ENCODE peak calls at places on chromosomes 1 and 21, in eight cellular contexts. One of them, this sample, is unnamed.

GRCh38 chr1:7538849-7539771 is 232.0 kb upstream of the VAMP3 start:
- DNase-seq in progenitor cell of endocrine pancreas: no peak
- DNase-seq in esophagus muscularis mucosa: no peak
- DNase-seq in neural crest cell: no peak
- DNase-seq in CD8-positive, alpha-beta T cell: no peak
- DNase-seq in IMR-90: no peak
- DNase-seq in H9: no peak
- DNase-seq in cardiac fibroblast: no peak
- DNase-seq in this sample: no peak

GRCh38 chr1:100441651-100442050 is 89.3 kb downstream of the CDC14A start:
- DNase-seq in progenitor cell of endocrine pancreas: no peak
- DNase-seq in esophagus muscularis mucosa: no peak
- DNase-seq in neural crest cell: no peak
- DNase-seq in CD8-positive, alpha-beta T cell: peak; percentile 43
- DNase-seq in IMR-90: no peak
- DNase-seq in H9: no peak
- DNase-seq in cardiac fibroblast: no peak
- DNase-seq in this sample: no peak

GRCh38 chr1:176905648-176906047 is 258.9 kb downstream of the ASTN1 start:
- DNase-seq in progenitor cell of endocrine pancreas: no peak
- DNase-seq in esophagus muscularis mucosa: no peak
- DNase-seq in neural crest cell: no peak
- DNase-seq in CD8-positive, alpha-beta T cell: no peak
- DNase-seq in IMR-90: no peak
- DNase-seq in H9: no peak
- DNase-seq in cardiac fibroblast: no peak
- DNase-seq in this sample: no peak

GRCh38 chr1:198449727-198450433 is 90.6 kb downstream of the ATP6V1G3 start:
- DNase-seq in progenitor cell of endocrine pancreas: no peak
- DNase-seq in esophagus muscularis mucosa: no peak
- DNase-seq in neural crest cell: no peak
- DNase-seq in CD8-positive, alpha-beta T cell: no peak
- DNase-seq in IMR-90: peak; percentile 64
- DNase-seq in H9: no peak
- DNase-seq in cardiac fibroblast: peak; percentile 70
- DNase-seq in this sample: no peak

GRCh38 chr1:192832492-192832891 is 23.7 kb downstream of the RGS2 start:
- DNase-seq in progenitor cell of endocrine pancreas: no peak
- DNase-seq in esophagus muscularis mucosa: no peak
- DNase-seq in neural crest cell: no peak
- DNase-seq in CD8-positive, alpha-beta T cell: no peak
- DNase-seq in IMR-90: no peak
- DNase-seq in H9: no peak
- DNase-seq in cardiac fibroblast: no peak
- DNase-seq in this sample: no peak

GRCh38 chr21:31396399-31396798 is 52.3 kb upstream of the TIAM1 start:
- DNase-seq in progenitor cell of endocrine pancreas: no peak
- DNase-seq in esophagus muscularis mucosa: no peak
- DNase-seq in neural crest cell: no peak
- DNase-seq in CD8-positive, alpha-beta T cell: no peak
- DNase-seq in IMR-90: no peak
- DNase-seq in H9: no peak
- DNase-seq in cardiac fibroblast: no peak
- DNase-seq in this sample: no peak

GRCh38 chr1:184157396-184157747 is 105.8 kb downstream of the TSEN15 start:
- DNase-seq in progenitor cell of endocrine pancreas: no peak
- DNase-seq in esophagus muscularis mucosa: no peak
- DNase-seq in neural crest cell: no peak
- DNase-seq in CD8-positive, alpha-beta T cell: no peak
- DNase-seq in IMR-90: no peak
- DNase-seq in H9: no peak
- DNase-seq in cardiac fibroblast: no peak
- DNase-seq in this sample: no peak

GRCh38 chr1:153375511-153375910 is at the start of gene S100A12:
- DNase-seq in progenitor cell of endocrine pancreas: no peak
- DNase-seq in esophagus muscularis mucosa: no peak
- DNase-seq in neural crest cell: no peak
- DNase-seq in CD8-positive, alpha-beta T cell: no peak
- DNase-seq in IMR-90: peak; percentile 70
- DNase-seq in H9: no peak
- DNase-seq in cardiac fibroblast: peak; percentile 69
- DNase-seq in this sample: no peak

GRCh38 chr21:32307706-32308105 is 9.1 kb downstream of the MRAP start:
- DNase-seq in progenitor cell of endocrine pancreas: no peak
- DNase-seq in esophagus muscularis mucosa: no peak
- DNase-seq in neural crest cell: no peak
- DNase-seq in CD8-positive, alpha-beta T cell: no peak
- DNase-seq in IMR-90: peak; percentile 55
- DNase-seq in H9: no peak
- DNase-seq in cardiac fibroblast: peak; percentile 41
- DNase-seq in this sample: no peak

GRCh38 chr1:150525348-150525747 is 9.8 kb downstream of the FALEC start:
- DNase-seq in progenitor cell of endocrine pancreas: no peak
- DNase-seq in esophagus muscularis mucosa: no peak
- DNase-seq in neural crest cell: no peak
- DNase-seq in CD8-positive, alpha-beta T cell: no peak
- DNase-seq in IMR-90: no peak
- DNase-seq in H9: no peak
- DNase-seq in cardiac fibroblast: no peak
- DNase-seq in this sample: no peak
- TF ChIP-seq CTCF in progenitor cell of endocrine pancreas: no peak
- TF ChIP-seq CTCF in esophagus muscularis mucosa: no peak
- TF ChIP-seq CTCF in neural crest cell: no peak
- TF ChIP-seq CTCF in CD8-positive, alpha-beta T cell: no peak
- TF ChIP-seq CTCF in IMR-90: no peak
- TF ChIP-seq CTCF in H9: no peak
- TF ChIP-seq CTCF in cardiac fibroblast: no peak
- TF ChIP-seq CTCF in this sample: no peak

GRCh38 chr1:214808845-214809460 is 206.0 kb downstream of the CENPF start:
- DNase-seq in progenitor cell of endocrine pancreas: no peak
- DNase-seq in esophagus muscularis mucosa: no peak
- DNase-seq in neural crest cell: no peak
- DNase-seq in CD8-positive, alpha-beta T cell: no peak
- DNase-seq in IMR-90: peak; percentile 62
- DNase-seq in H9: no peak
- DNase-seq in cardiac fibroblast: peak; percentile 61
- DNase-seq in this sample: no peak
- TF ChIP-seq CTCF in progenitor cell of endocrine pancreas: peak; percentile 43
- TF ChIP-seq CTCF in esophagus muscularis mucosa: no peak
- TF ChIP-seq CTCF in neural crest cell: no peak
- TF ChIP-seq CTCF in CD8-positive, alpha-beta T cell: no peak
- TF ChIP-seq CTCF in IMR-90: peak; percentile 57
- TF ChIP-seq CTCF in H9: peak; percentile 69
- TF ChIP-seq CTCF in cardiac fibroblast: peak; percentile 47
- TF ChIP-seq CTCF in this sample: peak; percentile 47

GRCh38 chr1:29489471-29489870 is 253.1 kb downstream of the PTPRU start:
- DNase-seq in progenitor cell of endocrine pancreas: no peak
- DNase-seq in esophagus muscularis mucosa: no peak
- DNase-seq in neural crest cell: no peak
- DNase-seq in CD8-positive, alpha-beta T cell: no peak
- DNase-seq in IMR-90: no peak
- DNase-seq in H9: no peak
- DNase-seq in cardiac fibroblast: no peak
- DNase-seq in this sample: peak; percentile 69

GRCh38 chr1:29488086-29488793 is 251.9 kb downstream of the PTPRU start:
- DNase-seq in progenitor cell of endocrine pancreas: no peak
- DNase-seq in esophagus muscularis mucosa: no peak
- DNase-seq in neural crest cell: no peak
- DNase-seq in CD8-positive, alpha-beta T cell: no peak
- DNase-seq in IMR-90: no peak
- DNase-seq in H9: no peak
- DNase-seq in cardiac fibroblast: no peak
- DNase-seq in this sample: peak; percentile 73

GRCh38 chr1:29487291-29487690 is 251.0 kb downstream of the PTPRU start:
- DNase-seq in progenitor cell of endocrine pancreas: no peak
- DNase-seq in esophagus muscularis mucosa: no peak
- DNase-seq in neural crest cell: no peak
- DNase-seq in CD8-positive, alpha-beta T cell: no peak
- DNase-seq in IMR-90: no peak
- DNase-seq in H9: no peak
- DNase-seq in cardiac fibroblast: no peak
- DNase-seq in this sample: peak; percentile 66

GRCh38 chr1:29488794-29489309 is 252.5 kb downstream of the PTPRU start:
- DNase-seq in progenitor cell of endocrine pancreas: no peak
- DNase-seq in esophagus muscularis mucosa: no peak
- DNase-seq in neural crest cell: no peak
- DNase-seq in CD8-positive, alpha-beta T cell: no peak
- DNase-seq in IMR-90: no peak
- DNase-seq in H9: no peak
- DNase-seq in cardiac fibroblast: no peak
- DNase-seq in this sample: peak; percentile 79

DNA sequence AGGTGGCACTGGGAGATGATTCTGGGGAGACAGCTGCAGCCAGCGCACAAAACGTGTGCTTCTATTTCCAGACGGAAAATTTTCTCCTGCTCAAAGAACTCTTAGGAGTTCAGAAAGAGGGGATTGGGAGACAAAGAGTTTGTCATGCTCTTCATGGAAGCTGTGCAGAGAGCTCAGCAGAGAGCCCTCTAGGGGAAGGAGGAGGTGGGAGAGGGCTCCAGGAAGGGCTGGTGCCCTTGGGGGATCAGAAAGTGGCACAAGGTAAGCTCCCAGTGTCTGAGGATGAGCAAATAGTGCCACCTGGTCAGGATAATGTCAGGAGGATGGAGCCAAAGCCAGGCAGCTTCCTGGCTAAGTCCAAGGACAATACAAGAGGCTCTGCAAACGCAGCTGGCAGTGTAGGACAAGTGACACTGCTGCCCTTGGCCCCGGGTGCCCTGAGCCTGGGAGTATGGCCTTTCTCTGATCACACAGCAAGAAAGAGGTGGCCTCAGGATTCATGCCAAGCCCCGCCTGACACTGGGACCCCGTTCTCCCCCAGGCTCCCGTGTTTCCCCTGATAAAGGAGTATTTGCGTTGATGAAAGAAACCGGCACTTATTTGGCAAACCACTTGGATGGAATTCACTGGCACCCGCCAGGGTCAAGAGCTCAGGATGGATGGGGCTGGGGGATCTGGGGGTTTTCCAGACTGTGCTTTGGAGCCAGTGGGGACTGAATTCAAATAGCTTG is 254.0 kb downstream of the PTPRU start:
- DNase-seq in progenitor cell of endocrine pancreas: no peak
- DNase-seq in esophagus muscularis mucosa: no peak
- DNase-seq in neural crest cell: no peak
- DNase-seq in CD8-positive, alpha-beta T cell: no peak
- DNase-seq in IMR-90: no peak
- DNase-seq in H9: no peak
- DNase-seq in cardiac fibroblast: no peak
- DNase-seq in this sample: peak; percentile 79
- TF ChIP-seq CTCF in progenitor cell of endocrine pancreas: peak; percentile 15
- TF ChIP-seq CTCF in esophagus muscularis mucosa: no peak
- TF ChIP-seq CTCF in neural crest cell: no peak
- TF ChIP-seq CTCF in CD8-positive, alpha-beta T cell: no peak
- TF ChIP-seq CTCF in IMR-90: no peak
- TF ChIP-seq CTCF in H9: peak; percentile 47
- TF ChIP-seq CTCF in cardiac fibroblast: no peak
- TF ChIP-seq CTCF in this sample: no peak

DNA sequence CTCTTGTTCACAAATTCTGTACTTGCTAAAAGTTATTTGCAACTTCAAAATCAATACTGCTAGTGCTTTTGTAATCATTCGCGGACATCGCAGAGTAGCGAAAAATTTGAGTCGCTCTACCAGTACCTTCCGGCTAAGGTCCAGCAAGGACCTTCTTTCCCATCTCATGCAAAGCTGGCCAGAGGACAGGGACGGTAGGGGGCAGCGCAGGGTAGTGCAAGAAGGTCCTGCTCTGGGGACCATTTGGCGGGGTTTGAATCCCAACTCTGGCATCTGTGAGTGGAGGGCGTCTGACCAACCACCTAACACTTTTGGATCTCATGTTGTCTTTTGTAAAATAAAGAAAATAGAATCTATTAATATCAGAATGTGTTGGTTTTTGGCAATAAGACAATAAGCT is 258.3 kb downstream of the SPATA17 start:
- DNase-seq in progenitor cell of endocrine pancreas: no peak
- DNase-seq in esophagus muscularis mucosa: no peak
- DNase-seq in neural crest cell: peak; percentile 32
- DNase-seq in CD8-positive, alpha-beta T cell: no peak
- DNase-seq in IMR-90: peak; percentile 2
- DNase-seq in H9: peak; percentile 84
- DNase-seq in cardiac fibroblast: no peak
- DNase-seq in this sample: no peak
- TF ChIP-seq CTCF in progenitor cell of endocrine pancreas: peak; percentile 38
- TF ChIP-seq CTCF in esophagus muscularis mucosa: no peak
- TF ChIP-seq CTCF in neural crest cell: peak; percentile 51
- TF ChIP-seq CTCF in CD8-positive, alpha-beta T cell: no peak
- TF ChIP-seq CTCF in IMR-90: peak; percentile 14
- TF ChIP-seq CTCF in H9: peak; percentile 85
- TF ChIP-seq CTCF in cardiac fibroblast: no peak
- TF ChIP-seq CTCF in this sample: peak; percentile 19

GRCh38 chr21:45639206-45640000 is 4.1 kb upstream of the PCBP3 start:
- DNase-seq in progenitor cell of endocrine pancreas: no peak
- DNase-seq in esophagus muscularis mucosa: no peak
- DNase-seq in neural crest cell: no peak
- DNase-seq in CD8-positive, alpha-beta T cell: no peak
- DNase-seq in IMR-90: no peak
- DNase-seq in H9: no peak
- DNase-seq in cardiac fibroblast: no peak
- DNase-seq in this sample: peak; percentile 62

GRCh38 chr21:45640001-45640887 is 3.3 kb upstream of the PCBP3 start:
- DNase-seq in progenitor cell of endocrine pancreas: no peak
- DNase-seq in esophagus muscularis mucosa: no peak
- DNase-seq in neural crest cell: no peak
- DNase-seq in CD8-positive, alpha-beta T cell: no peak
- DNase-seq in IMR-90: no peak
- DNase-seq in H9: no peak
- DNase-seq in cardiac fibroblast: no peak
- DNase-seq in this sample: no peak

GRCh38 chr21:45642122-45642813 is 1.3 kb upstream of the PCBP3 start:
- DNase-seq in progenitor cell of endocrine pancreas: no peak
- DNase-seq in esophagus muscularis mucosa: no peak
- DNase-seq in neural crest cell: no peak
- DNase-seq in CD8-positive, alpha-beta T cell: no peak
- DNase-seq in IMR-90: no peak
- DNase-seq in H9: no peak
- DNase-seq in cardiac fibroblast: peak; percentile 20
- DNase-seq in this sample: no peak

GRCh38 chr21:45641480-45642035 is 2.0 kb upstream of the PCBP3 start:
- DNase-seq in progenitor cell of endocrine pancreas: no peak
- DNase-seq in esophagus muscularis mucosa: no peak
- DNase-seq in neural crest cell: no peak
- DNase-seq in CD8-positive, alpha-beta T cell: no peak
- DNase-seq in IMR-90: no peak
- DNase-seq in H9: no peak
- DNase-seq in cardiac fibroblast: no peak
- DNase-seq in this sample: no peak

DNA sequence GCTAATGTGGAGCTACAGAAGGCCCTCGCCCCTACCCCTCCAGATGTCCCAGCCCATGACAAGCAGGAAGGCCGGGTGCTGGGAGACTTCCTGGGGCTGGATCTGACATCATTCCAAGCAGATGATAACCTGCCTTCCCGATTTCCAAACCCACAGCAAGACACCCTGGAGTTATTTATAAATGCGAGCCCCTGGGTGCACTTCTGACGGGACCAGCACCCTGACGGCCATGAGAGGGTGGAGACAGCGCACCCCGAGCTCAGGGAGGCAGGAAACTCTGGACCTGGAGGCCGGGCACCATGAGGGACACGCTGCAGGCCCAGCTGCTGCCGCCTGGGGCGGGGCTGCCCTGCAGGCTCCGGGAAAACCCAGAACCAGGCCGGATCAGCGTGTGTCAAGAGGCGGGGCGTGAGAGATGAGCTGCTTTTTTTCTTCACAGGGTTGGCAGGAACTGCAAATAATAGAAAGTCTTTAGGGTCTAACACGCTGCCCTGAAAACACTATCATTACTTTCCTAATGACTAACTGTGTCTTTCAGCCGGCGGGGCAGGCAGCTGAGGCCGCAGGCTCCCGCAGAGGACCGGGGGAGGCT is 2.5 kb upstream of the PCBP3 start:
- DNase-seq in progenitor cell of endocrine pancreas: no peak
- DNase-seq in esophagus muscularis mucosa: peak; percentile 90
- DNase-seq in neural crest cell: no peak
- DNase-seq in CD8-positive, alpha-beta T cell: no peak
- DNase-seq in IMR-90: peak; percentile 18
- DNase-seq in H9: peak; percentile 82
- DNase-seq in cardiac fibroblast: peak; percentile 82
- DNase-seq in this sample: no peak
- TF ChIP-seq CTCF in progenitor cell of endocrine pancreas: peak; percentile 8
- TF ChIP-seq CTCF in esophagus muscularis mucosa: no peak
- TF ChIP-seq CTCF in neural crest cell: peak; percentile 20
- TF ChIP-seq CTCF in CD8-positive, alpha-beta T cell: no peak
- TF ChIP-seq CTCF in IMR-90: peak; percentile 10
- TF ChIP-seq CTCF in H9: peak; percentile 33
- TF ChIP-seq CTCF in cardiac fibroblast: peak; percentile 51
- TF ChIP-seq CTCF in this sample: no peak